ENCODE peak calls at places on chromosomes 12 and 14, in four cellular contexts. V is WTC11, W is K562, E is HepG2. D is an unnamed sample.

GRCh38 chr12:104358353-104359003 is 54.9 kb downstream of the EID3 start:
- DNase-seq in V (peak), W (peak), E (peak), D (peak)

GRCh38 chr14:91245029-91245428 is 525 bp upstream of the GPR68 start:
- DNase-seq in V (no peak), W (no peak), E (no peak), D (no peak)

GRCh38 chr14:64983439-64984310 is 3.0 kb upstream of the FNTB start:
- DNase-seq in V (no peak), W (peak), E (peak), D (peak)

GRCh38 chr14:68469208-68469713 is 323.6 kb downstream of the ZFP36L1 start:
- DNase-seq in V (no peak), W (no peak), E (peak), D (no peak)

GRCh38 chr12:131280426-131280825 is 326.7 kb downstream of the ADGRD1 start:
- DNase-seq in V (no peak), W (no peak), E (no peak), D (no peak)

GRCh38 chr14:35438910-35439713 is 34.6 kb upstream of the NFKBIA start:
- DNase-seq in V (no peak), W (peak), E (peak), D (peak)

GRCh38 chr14:72543325-72543724 is 350.6 kb downstream of the DPF3 start:
- DNase-seq in V (no peak), W (no peak), E (no peak), D (no peak)

GRCh38 chr14:23117371-23118020 is 1.6 kb downstream of the CEBPE start:
- DNase-seq in V (no peak), W (no peak), E (no peak), D (no peak)

GRCh38 chr12:77946541-77947021 is 115.9 kb downstream of the NAV3 start:
- DNase-seq in V (no peak), W (no peak), E (no peak), D (no peak)

GRCh38 chr12:128755565-128755964 is 68.2 kb downstream of the SLC15A4 start:
- DNase-seq in V (no peak), W (no peak), E (no peak), D (no peak)

GRCh38 chr14:54194501-54194900 is 202.3 kb upstream of the CDKN3 start:
- DNase-seq in V (no peak), W (no peak), E (no peak), D (no peak)

GRCh38 chr12:57234571-57235011 is 5.1 kb downstream of the SHMT2 start:
- DNase-seq in V (no peak), W (no peak), E (no peak), D (peak)
- TF ChIP-seq FOXJ3 in V (no peak), W (no peak), E (no peak), D (no peak)

GRCh38 chr14:99450266-99450665 is 30.4 kb downstream of the SETD3 start:
- DNase-seq in V (no peak), W (no peak), E (no peak), D (no peak)
- TF ChIP-seq FOXJ3 in V (no peak), W (no peak), E (no peak), D (no peak)

DNA sequence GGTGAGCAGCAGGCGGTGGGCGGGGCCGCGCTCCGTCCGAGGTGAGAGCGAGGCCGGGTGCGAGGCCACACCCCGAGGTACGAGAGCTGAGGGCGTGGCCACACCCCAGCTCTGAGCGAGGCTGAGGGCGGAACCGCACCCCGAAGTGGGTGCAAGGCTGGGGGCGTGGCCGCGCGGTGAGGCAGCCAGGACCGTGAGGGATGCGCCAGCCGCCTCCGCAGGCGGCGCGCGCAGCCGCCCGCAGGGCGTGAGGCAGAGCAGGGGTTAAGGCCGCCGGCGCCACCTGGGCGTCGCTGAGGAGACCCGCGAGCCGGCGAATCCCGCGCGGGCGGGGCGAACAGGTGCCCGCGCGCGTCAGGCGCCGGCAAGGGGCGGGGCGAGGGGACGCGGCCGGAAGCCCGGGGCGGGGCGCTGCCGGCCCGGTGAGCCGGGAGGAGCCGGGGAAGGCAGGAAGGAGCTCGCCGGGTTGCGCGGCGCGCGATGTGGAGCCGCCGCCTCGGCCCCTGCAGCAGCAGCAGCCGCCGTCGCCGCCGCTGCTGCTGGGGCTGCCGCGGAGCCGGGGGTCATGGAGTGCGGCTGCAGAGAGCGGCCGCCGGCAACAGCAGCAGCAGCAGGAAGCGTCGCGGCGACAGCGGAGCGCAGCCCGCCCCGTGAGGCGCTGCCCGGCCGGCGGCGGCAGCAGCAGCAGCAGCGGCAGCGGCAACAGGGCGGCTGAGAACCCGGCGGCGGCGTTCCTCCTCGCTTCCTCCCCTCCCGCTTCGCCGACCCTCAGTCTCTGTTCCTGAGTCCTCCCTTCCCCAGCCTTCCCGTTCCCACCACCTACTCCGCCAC is at the start of gene BICDL1:
- DNase-seq in V (peak), W (peak), E (peak), D (peak)
- TF ChIP-seq FOXJ3 in V (no peak), W (no peak), E (no peak), D (no peak)

GRCh38 chr12:20527396-20528154 is 159.2 kb downstream of the PDE3A start:
- DNase-seq in V (no peak), W (no peak), E (no peak), D (no peak)
- TF ChIP-seq FOXJ3 in V (no peak), W (no peak), E (no peak), D (no peak)

GRCh38 chr14:92638266-92638665 is 110.2 kb downstream of the LGMN start:
- DNase-seq in V (no peak), W (no peak), E (no peak), D (no peak)

GRCh38 chr14:92637864-92638263 is 110.6 kb downstream of the LGMN start:
- DNase-seq in V (no peak), W (no peak), E (no peak), D (no peak)

GRCh38 chr14:92638904-92639303 is 109.5 kb downstream of the LGMN start:
- DNase-seq in V (no peak), W (no peak), E (no peak), D (no peak)

GRCh38 chr14:92635896-92636295 is 112.5 kb downstream of the LGMN start:
- DNase-seq in V (no peak), W (no peak), E (no peak), D (no peak)

DNA sequence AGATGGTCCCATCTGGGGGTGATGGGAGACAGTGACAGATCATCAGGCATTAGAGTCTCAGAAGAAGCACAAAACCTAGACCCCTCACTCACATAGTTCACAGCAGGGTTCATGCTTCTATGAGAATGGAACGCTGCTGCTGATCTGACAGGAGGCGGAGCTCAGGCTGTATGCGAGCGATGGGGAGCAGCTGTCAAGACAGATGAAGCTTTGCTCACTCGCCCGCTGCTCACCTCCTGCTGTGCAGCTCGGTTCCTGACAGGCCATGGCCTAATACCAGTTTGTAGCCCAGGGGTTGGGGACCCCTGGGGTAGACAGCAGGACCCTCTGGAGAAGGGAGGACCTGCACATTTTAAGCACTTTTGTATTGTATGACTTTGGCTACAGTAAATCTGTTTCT is 111.2 kb downstream of the LGMN start:
- DNase-seq in V (peak), W (no peak), E (no peak), D (no peak)
- TF ChIP-seq FOXJ3 in V (no peak), W (no peak), E (no peak), D (no peak)

GRCh38 chr14:86527312-86527711 is 997.4 kb downstream of the FLRT2 start:
- DNase-seq in V (no peak), W (no peak), E (no peak), D (no peak)
- TF ChIP-seq FOXJ3 in V (no peak), W (no peak), E (no peak), D (no peak)

GRCh38 chr12:102005256-102005655 is 56.5 kb downstream of the WASHC3 start:
- DNase-seq in V (no peak), W (no peak), E (no peak), D (no peak)
- TF ChIP-seq FOXJ3 in V (no peak), W (no peak), E (no peak), D (no peak)